ENCODE peak calls at places on chromosome 13, in six cellular contexts. X, B, Y, Z, N and J are unnamed samples.

GRCh38 chr13:70905035-70905434 is 796.8 kb upstream of the KLHL1 start:
- DNase-seq in X (no peak), B (no peak), Y (no peak), Z (no peak), N (no peak), J (no peak)

GRCh38 chr13:111880185-111880584 is 186.8 kb upstream of the SOX1 start:
- DNase-seq in X (no peak), B (no peak), Y (peak; percentile 46), Z (no peak), N (no peak), J (no peak)

GRCh38 chr13:73399347-73400216 is 340.8 kb downstream of the KLF5 start:
- DNase-seq in X (no peak), B (no peak), Y (no peak), Z (no peak), N (no peak), J (no peak)

GRCh38 chr13:50909605-50910482 is at the start of gene RNASEH2B:
- DNase-seq in X (no peak), B (peak; percentile 82), Y (peak; percentile 83), Z (peak; percentile 54), N (peak; percentile 44), J (peak; percentile 54)

GRCh38 chr13:79340490-79340889 is 65.6 kb downstream of the RBM26 start:
- DNase-seq in X (no peak), B (no peak), Y (no peak), Z (no peak), N (no peak), J (no peak)

GRCh38 chr13:78709028-78709427 is 50.1 kb upstream of the OBI1 start:
- DNase-seq in X (no peak), B (no peak), Y (no peak), Z (no peak), N (no peak), J (no peak)

GRCh38 chr13:43346427-43346826 is 323.0 kb downstream of the DNAJC15 start:
- DNase-seq in X (no peak), B (no peak), Y (no peak), Z (no peak), N (no peak), J (no peak)

GRCh38 chr13:80168089-80168850 is 172.7 kb downstream of the SPRY2 start:
- DNase-seq in X (no peak), B (no peak), Y (no peak), Z (no peak), N (no peak), J (no peak)

GRCh38 chr13:99320693-99321481 is 13.7 kb upstream of the GPR183 start:
- DNase-seq in X (no peak), B (no peak), Y (no peak), Z (no peak), N (no peak), J (no peak)

GRCh38 chr13:20360041-20360491 is 127.9 kb upstream of the GJB6 start:
- DNase-seq in X (no peak), B (no peak), Y (no peak), Z (no peak), N (no peak), J (no peak)

GRCh38 chr13:113527272-113527958 is 36.9 kb upstream of the DCUN1D2 start:
- DNase-seq in X (no peak), B (no peak), Y (peak; percentile 25), Z (no peak), N (no peak), J (no peak)

GRCh38 chr13:41651413-41652068 is 194.2 kb downstream of the RGCC start:
- DNase-seq in X (no peak), B (no peak), Y (no peak), Z (no peak), N (no peak), J (no peak)

GRCh38 chr13:97116754-97117153 is 105.4 kb upstream of the MBNL2 start:
- DNase-seq in X (no peak), B (no peak), Y (peak; percentile 90), Z (no peak), N (no peak), J (no peak)

GRCh38 chr13:104034891-104035290 is 968.7 kb upstream of the SLC10A2 start:
- DNase-seq in X (no peak), B (no peak), Y (no peak), Z (no peak), N (no peak), J (no peak)

GRCh38 chr13:51729853-51730553 is 74.0 kb downstream of the DHRS12 start:
- DNase-seq in X (peak; percentile 74), B (no peak), Y (peak; percentile 84), Z (no peak), N (peak; percentile 2), J (peak; percentile 48)

GRCh38 chr13:110405597-110406450 is 98.7 kb downstream of the COL4A2 start:
- DNase-seq in X (no peak), B (no peak), Y (peak; percentile 81), Z (no peak), N (no peak), J (no peak)